ENCODE peak calls at places on chromosomes 5 and 9, in four cellular contexts. One of them, this sample, is unnamed.

GRCh38 chr5:94920570-94920969 is 302.1 kb downstream of the SLF1 start:
- DNase-seq in fibroblast of pulmonary artery: no peak
- DNase-seq in renal cortical epithelial cell: no peak
- DNase-seq in sigmoid colon: no peak
- DNase-seq in this sample: no peak

GRCh38 chr9:98236881-98237487 is 18.5 kb downstream of the TBC1D2 start:
- DNase-seq in fibroblast of pulmonary artery: no peak
- DNase-seq in renal cortical epithelial cell: no peak
- DNase-seq in sigmoid colon: peak
- DNase-seq in this sample: no peak

GRCh38 chr5:633521-633955 is 21.4 kb downstream of the CEP72 start:
- DNase-seq in fibroblast of pulmonary artery: peak
- DNase-seq in renal cortical epithelial cell: no peak
- DNase-seq in sigmoid colon: no peak
- DNase-seq in this sample: peak

GRCh38 chr5:180605554-180606214 is 14.4 kb upstream of the SCGB3A1 start:
- DNase-seq in fibroblast of pulmonary artery: peak
- DNase-seq in renal cortical epithelial cell: peak
- DNase-seq in sigmoid colon: peak
- DNase-seq in this sample: peak

GRCh38 chr5:16538001-16538400 is 72.4 kb upstream of the ZNF622 start:
- DNase-seq in fibroblast of pulmonary artery: no peak
- DNase-seq in renal cortical epithelial cell: no peak
- DNase-seq in sigmoid colon: no peak
- DNase-seq in this sample: no peak

GRCh38 chr9:95181226-95181818 is 136.2 kb downstream of the FANCC start:
- DNase-seq in fibroblast of pulmonary artery: peak
- DNase-seq in renal cortical epithelial cell: peak
- DNase-seq in sigmoid colon: no peak
- DNase-seq in this sample: peak

GRCh38 chr5:125485003-125485641 is 738.7 kb upstream of the ZNF608 start:
- DNase-seq in fibroblast of pulmonary artery: peak
- DNase-seq in renal cortical epithelial cell: peak
- DNase-seq in sigmoid colon: peak
- DNase-seq in this sample: peak

GRCh38 chr5:399296-400281 is 43.4 kb upstream of the EXOC3 start:
- DNase-seq in fibroblast of pulmonary artery: peak
- DNase-seq in renal cortical epithelial cell: peak
- DNase-seq in sigmoid colon: peak
- DNase-seq in this sample: peak

GRCh38 chr5:103006921-103007320 is 113.0 kb downstream of the GIN1 start:
- DNase-seq in fibroblast of pulmonary artery: no peak
- DNase-seq in renal cortical epithelial cell: no peak
- DNase-seq in sigmoid colon: no peak
- DNase-seq in this sample: no peak

This sample was measured in IMR-90.